ENCODE peak calls at places on chromosomes 1 and 21, in nine cellular contexts. W, D, I, M, J, F, U, G and A are unnamed samples.
A peak's percentile ranks its signal among the peaks of the same experiment; 100 is the strongest.

GRCh38 chr21:29233611-29234540 is 64.8 kb upstream of the BACH1 start:
- DNase-seq in G (no peak), W (no peak), D (peak; percentile 91), F (no peak), M (no peak), J (no peak), I (no peak), U (no peak), A (no peak)

GRCh38 chr1:121558514-121558913 is 373.7 kb downstream of the SRGAP2C start:
- DNase-seq in D (no peak), I (no peak), M (peak; percentile 77), W (peak; percentile 41), F (no peak), G (peak; percentile 87), U (no peak), J (no peak), A (no peak)

GRCh38 chr21:22189278-22189677 is 1191.1 kb downstream of the NCAM2 start:
- DNase-seq in W (no peak), M (no peak), J (no peak), G (no peak), U (no peak), F (no peak), I (no peak), D (no peak), A (no peak)

GRCh38 chr21:44887807-44888580 is 14.5 kb upstream of the PTTG1IP start:
- DNase-seq in D (no peak), M (no peak), I (no peak), U (no peak), J (peak; percentile 23), G (no peak), W (peak; percentile 32), F (no peak), A (no peak)

GRCh38 chr1:6491480-6491962 is at the start of gene PLEKHG5:
- DNase-seq in W (peak; percentile 67), M (peak; percentile 27), U (no peak), I (no peak), J (no peak), D (no peak), F (no peak), G (peak; percentile 81), A (no peak)

GRCh38 chr1:240806201-240806745 is 194.3 kb upstream of the GREM2 start:
- DNase-seq in D (no peak), U (no peak), W (no peak), F (no peak), J (no peak), I (no peak), G (no peak), M (no peak), A (no peak)

GRCh38 chr21:14742119-14742518 is 196.0 kb upstream of the SAMSN1 start:
- DNase-seq in I (no peak), F (no peak), W (no peak), J (no peak), U (no peak), G (no peak), M (peak; percentile 53), D (no peak), A (no peak)

GRCh38 chr1:205589618-205590456 is 42.0 kb downstream of the ELK4 start:
- DNase-seq in G (no peak), J (no peak), D (no peak), U (no peak), M (no peak), F (no peak), W (no peak), I (peak; percentile 47), A (no peak)

GRCh38 chr1:32291145-32291707 is 657 bp upstream of the HDAC1 start:
- DNase-seq in J (no peak), G (peak; percentile 51), W (no peak), F (no peak), M (peak; percentile 18), U (no peak), I (no peak), D (no peak), A (no peak)

GRCh38 chr1:6979003-6979577 is 193.8 kb downstream of the CAMTA1 start:
- DNase-seq in I (no peak), D (no peak), M (no peak), G (no peak), U (no peak), J (no peak), F (no peak), W (no peak), A (no peak)

GRCh38 chr1:224266105-224266935 is 63.7 kb downstream of the NVL start:
- DNase-seq in I (no peak), F (no peak), M (peak; percentile 15), J (no peak), W (no peak), G (no peak), D (peak; percentile 68), U (no peak), A (no peak)

GRCh38 chr1:110083453-110084225 is 13.2 kb upstream of the ALX3 start:
- DNase-seq in F (no peak), U (no peak), W (no peak), J (no peak), I (no peak), M (no peak), D (no peak), G (no peak), A (no peak)

GRCh38 chr1:60425528-60425927 is 352.0 kb upstream of the C1orf87 start:
- DNase-seq in G (peak; percentile 30), U (peak; percentile 22), W (no peak), J (no peak), M (peak; percentile 56), F (no peak), D (peak; percentile 1), I (no peak), A (no peak)

GRCh38 chr1:41780322-41780721 is 138.4 kb downstream of the HIVEP3 start:
- DNase-seq in J (no peak), I (no peak), W (no peak), D (no peak), F (no peak), M (no peak), G (no peak), U (no peak), A (no peak)

GRCh38 chr1:177174921-177175634 is 4.3 kb downstream of the BRINP2 start:
- DNase-seq in M (no peak), W (peak; percentile 44), D (no peak), U (no peak), F (no peak), I (no peak), G (no peak), J (no peak), A (no peak)

GRCh38 chr21:35048183-35048601 is 910 bp downstream of the RUNX1 start:
- DNase-seq in J (peak; percentile 28), F (peak; percentile 44), G (no peak), M (no peak), U (no peak), I (no peak), D (no peak), W (peak; percentile 13), A (no peak)

GRCh38 chr1:179296831-179297377 is 3.3 kb downstream of the SOAT1 start:
- DNase-seq in U (no peak), G (no peak), M (no peak), W (no peak), J (no peak), D (no peak), F (no peak), I (no peak), A (no peak)

GRCh38 chr1:82264762-82265161 is 464.0 kb downstream of the ADGRL2 start:
- DNase-seq in W (no peak), F (no peak), U (no peak), G (no peak), J (no peak), D (no peak), M (no peak), I (no peak), A (no peak)

GRCh38 chr1:13908128-13908527 is 208.1 kb downstream of the PRDM2 start:
- DNase-seq in W (no peak), F (no peak), J (no peak), G (no peak), M (no peak), D (peak; percentile 87), U (no peak), I (no peak), A (no peak)

GRCh38 chr21:42598159-42598735 is 55.2 kb upstream of the PDE9A start:
- DNase-seq in G (no peak), W (no peak), F (no peak), U (no peak), D (no peak), M (no peak), J (no peak), I (no peak), A (no peak)
- TF ChIP-seq CTCF in G (no peak), W (no peak), F (no peak), U (no peak), D (no peak), M (no peak), J (no peak), I (no peak), A (no peak)

DNA sequence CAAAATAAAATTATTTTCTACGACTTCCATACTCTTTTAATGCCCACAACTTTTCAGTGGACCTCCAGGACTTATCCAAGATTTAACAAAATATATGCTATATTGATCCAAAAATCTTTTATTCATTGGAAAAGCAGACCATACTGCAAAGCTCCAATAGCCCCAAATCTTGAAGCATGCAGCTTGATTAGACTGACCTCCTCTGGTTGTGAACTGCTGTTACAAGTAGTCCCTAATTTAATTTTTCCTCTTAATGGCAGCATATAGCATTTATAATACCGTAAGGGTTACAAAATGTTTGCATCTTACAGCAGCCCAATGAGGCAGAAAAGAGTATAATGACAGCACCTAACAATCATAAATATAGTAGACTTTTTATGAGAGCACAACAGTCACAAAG is 49.8 kb downstream of the TPR start:
- DNase-seq in W (no peak), J (no peak), D (peak; percentile 7), G (peak; percentile 36), U (no peak), F (no peak), I (no peak), M (peak; percentile 63), A (no peak)
- TF ChIP-seq CTCF in W (no peak), J (no peak), D (peak; percentile 14), G (peak; percentile 49), U (peak; percentile 42), F (peak; percentile 63), I (no peak), M (peak; percentile 68), A (peak; percentile 2)

DNA sequence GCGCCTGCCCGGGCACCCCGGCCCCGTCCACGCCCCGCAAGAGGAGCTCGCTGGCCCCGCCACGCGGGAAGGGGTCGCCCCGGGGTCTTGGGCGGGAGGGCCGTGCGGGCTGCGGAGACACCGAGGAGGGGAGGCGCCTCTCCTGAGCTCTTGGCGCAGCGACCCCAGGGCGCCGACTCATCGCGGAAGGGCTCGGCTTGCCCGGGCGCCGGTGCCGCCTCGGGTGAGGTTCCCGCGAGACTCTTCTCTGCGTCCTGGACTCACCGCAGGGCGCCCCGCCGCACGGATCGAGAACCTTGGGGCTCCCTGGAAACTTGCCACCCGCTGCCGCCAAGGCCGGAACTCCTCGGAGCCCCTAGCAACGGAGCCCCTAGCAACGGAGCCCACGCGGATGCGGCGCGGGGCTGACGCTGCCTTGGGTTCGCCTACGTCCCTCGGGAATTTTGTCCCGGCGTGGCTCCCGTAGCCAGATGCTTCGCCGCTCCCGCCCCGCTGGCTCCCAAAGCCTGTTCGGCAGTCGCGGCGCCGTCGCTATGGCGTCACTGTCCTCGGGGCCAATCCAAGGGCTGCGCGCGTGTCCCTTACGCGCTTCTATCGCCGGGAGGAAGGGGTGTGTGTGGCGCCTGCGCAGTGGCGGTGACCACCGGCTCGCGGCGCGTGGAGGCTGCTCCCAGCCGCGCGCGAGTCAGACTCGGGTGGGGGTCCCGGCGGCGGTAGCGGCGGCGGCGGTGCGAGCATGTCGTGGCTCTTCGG is at the start of gene ATAD3A:
- DNase-seq in J (peak; percentile 99), F (peak; percentile 94), D (peak; percentile 98), G (peak; percentile 98), W (peak; percentile 99), I (peak; percentile 97), U (peak; percentile 98), M (peak; percentile 99), A (peak; percentile 98)
- TF ChIP-seq CTCF in J (no peak), F (no peak), D (no peak), G (no peak), W (no peak), I (no peak), U (no peak), M (no peak), A (no peak)

GRCh38 chr1:202600432-202601041 is 109.7 kb downstream of the SYT2 start:
- DNase-seq in M (no peak), G (no peak), I (no peak), F (no peak), W (no peak), U (no peak), J (no peak), D (no peak), A (no peak)
- TF ChIP-seq CTCF in M (no peak), G (no peak), I (no peak), F (no peak), W (no peak), U (no peak), J (no peak), D (no peak), A (no peak)